ENCODE peak calls at places on chromosomes 11 and 22, in four cellular contexts. One of them, this sample, is unnamed.

GRCh38 chr11:59216654-59217640 is 4.2 kb upstream of the MPEG1 start:
- DNase-seq in tibial artery: no peak
- DNase-seq in bronchial epithelial cell: peak; percentile 81
- DNase-seq in cardiac muscle cell: no peak
- DNase-seq in this sample: no peak

GRCh38 chr11:16001899-16002426 is 354.4 kb downstream of the SOX6 start:
- DNase-seq in cardiac muscle cell: no peak
- DNase-seq in bronchial epithelial cell: peak; percentile 96
- DNase-seq in tibial artery: no peak
- DNase-seq in this sample: no peak

GRCh38 chr11:838441-839279 is 3.7 kb downstream of the POLR2L start:
- DNase-seq in cardiac muscle cell: no peak
- DNase-seq in bronchial epithelial cell: no peak
- DNase-seq in tibial artery: no peak
- DNase-seq in this sample: no peak

GRCh38 chr11:76663912-76664440 is 6.6 kb downstream of the LRRC32 start:
- DNase-seq in cardiac muscle cell: no peak
- DNase-seq in bronchial epithelial cell: no peak
- DNase-seq in tibial artery: peak; percentile 34
- DNase-seq in this sample: no peak

GRCh38 chr11:19595840-19596751 is 116.5 kb upstream of the NAV2 start:
- DNase-seq in tibial artery: peak; percentile 95
- DNase-seq in cardiac muscle cell: no peak
- DNase-seq in bronchial epithelial cell: peak; percentile 42
- DNase-seq in this sample: peak; percentile 61

GRCh38 chr22:36201630-36202312 is at the start of gene APOL4:
- DNase-seq in bronchial epithelial cell: no peak
- DNase-seq in cardiac muscle cell: no peak
- DNase-seq in tibial artery: peak; percentile 78
- DNase-seq in this sample: peak; percentile 15

GRCh38 chr11:60377737-60378136 is 595 bp upstream of the MS4A7 start:
- DNase-seq in tibial artery: peak; percentile 81
- DNase-seq in cardiac muscle cell: no peak
- DNase-seq in bronchial epithelial cell: no peak
- DNase-seq in this sample: no peak

GRCh38 chr11:65718964-65719492 is 1.6 kb downstream of the RNASEH2C start:
- DNase-seq in bronchial epithelial cell: no peak
- DNase-seq in tibial artery: no peak
- DNase-seq in cardiac muscle cell: no peak
- DNase-seq in this sample: no peak

GRCh38 chr22:27247691-27248434 is 553.7 kb downstream of the MN1 start:
- DNase-seq in bronchial epithelial cell: no peak
- DNase-seq in tibial artery: peak; percentile 68
- DNase-seq in cardiac muscle cell: no peak
- DNase-seq in this sample: no peak

GRCh38 chr11:2095198-2095520 is 44.0 kb downstream of the IGF2 start:
- DNase-seq in bronchial epithelial cell: no peak
- DNase-seq in tibial artery: no peak
- DNase-seq in cardiac muscle cell: no peak
- DNase-seq in this sample: no peak

GRCh38 chr11:36211735-36212430 is 77.3 kb downstream of the COMMD9 start:
- DNase-seq in cardiac muscle cell: no peak
- DNase-seq in tibial artery: no peak
- DNase-seq in bronchial epithelial cell: no peak
- DNase-seq in this sample: no peak

GRCh38 chr11:19079643-19080440 is 19.3 kb upstream of the MRGPRX2 start:
- DNase-seq in bronchial epithelial cell: peak; percentile 97
- DNase-seq in cardiac muscle cell: no peak
- DNase-seq in tibial artery: no peak
- DNase-seq in this sample: no peak

GRCh38 chr22:22810018-22810427 is 77.6 kb upstream of the IGLL5 start:
- DNase-seq in cardiac muscle cell: no peak
- DNase-seq in tibial artery: peak; percentile 60
- DNase-seq in bronchial epithelial cell: no peak
- DNase-seq in this sample: no peak

GRCh38 chr11:84800755-84801346 is 826.3 kb downstream of the DLG2 start:
- DNase-seq in bronchial epithelial cell: peak; percentile 39
- DNase-seq in cardiac muscle cell: peak; percentile 60
- DNase-seq in tibial artery: no peak
- DNase-seq in this sample: no peak

GRCh38 chr22:36017661-36018091 is 10.9 kb downstream of the RBFOX2 start:
- DNase-seq in cardiac muscle cell: no peak
- DNase-seq in tibial artery: no peak
- DNase-seq in bronchial epithelial cell: no peak
- DNase-seq in this sample: no peak

GRCh38 chr11:44532809-44533208 is 32.7 kb upstream of the CD82 start:
- DNase-seq in tibial artery: no peak
- DNase-seq in cardiac muscle cell: no peak
- DNase-seq in bronchial epithelial cell: no peak
- DNase-seq in this sample: no peak

GRCh38 chr11:12770966-12771597 is 96.9 kb downstream of the TEAD1 start:
- DNase-seq in bronchial epithelial cell: peak; percentile 89
- DNase-seq in cardiac muscle cell: no peak
- DNase-seq in tibial artery: no peak
- DNase-seq in this sample: no peak

GRCh38 chr11:26608507-26609146 is 36.6 kb upstream of the MUC15 start:
- DNase-seq in bronchial epithelial cell: no peak
- DNase-seq in tibial artery: no peak
- DNase-seq in cardiac muscle cell: no peak
- DNase-seq in this sample: no peak

GRCh38 chr22:26367402-26368245 is 61.4 kb upstream of the ASPHD2 start:
- DNase-seq in cardiac muscle cell: peak; percentile 76
- DNase-seq in tibial artery: no peak
- DNase-seq in bronchial epithelial cell: peak; percentile 45
- DNase-seq in this sample: no peak

GRCh38 chr11:119533462-119533861 is 110.5 kb upstream of the THY1 start:
- DNase-seq in bronchial epithelial cell: no peak
- DNase-seq in tibial artery: peak; percentile 53
- DNase-seq in cardiac muscle cell: no peak
- DNase-seq in this sample: no peak

GRCh38 chr11:101915811-101916291 is 471 bp downstream of the ANGPTL5 start:
- DNase-seq in bronchial epithelial cell: peak; percentile 47
- DNase-seq in tibial artery: no peak
- DNase-seq in cardiac muscle cell: no peak
- DNase-seq in this sample: no peak

GRCh38 chr22:21698430-21699329 is 32.9 kb downstream of the PPIL2 start:
- DNase-seq in tibial artery: peak; percentile 83
- DNase-seq in cardiac muscle cell: no peak
- DNase-seq in bronchial epithelial cell: no peak
- DNase-seq in this sample: no peak

DNA sequence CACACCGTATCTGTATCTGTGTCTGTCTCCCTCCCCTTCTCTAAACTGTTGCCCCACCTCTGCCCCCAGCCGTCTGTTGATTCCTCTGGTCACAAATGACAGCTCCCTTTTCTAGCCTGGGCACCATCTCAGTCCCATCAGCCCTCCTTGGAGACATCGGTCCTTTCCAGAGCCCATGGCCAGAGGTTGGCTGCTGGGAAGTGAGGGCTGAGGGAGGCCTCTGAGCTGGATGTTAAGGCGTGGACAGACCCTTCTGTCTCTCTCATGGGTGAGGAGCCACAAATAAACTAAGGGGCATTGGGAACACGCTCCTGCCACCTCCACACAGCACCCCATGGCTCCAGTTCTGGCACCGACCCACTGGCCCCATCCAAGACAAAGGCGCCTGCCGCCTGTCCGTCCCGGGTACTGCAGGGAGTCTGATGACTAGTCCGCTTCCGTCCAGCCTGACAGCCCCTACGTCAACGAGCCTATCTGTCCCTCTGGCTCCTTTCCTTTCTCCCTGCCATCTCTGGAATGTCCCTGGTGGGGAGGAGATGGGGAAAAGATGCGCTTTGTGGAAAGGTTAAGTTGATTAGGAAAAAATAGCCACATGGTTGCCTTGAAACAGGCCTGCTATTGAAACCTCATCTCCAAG is 10.5 kb downstream of the PDGFB start:
- DNase-seq in tibial artery: no peak
- DNase-seq in bronchial epithelial cell: no peak
- DNase-seq in cardiac muscle cell: no peak
- DNase-seq in this sample: no peak
- TF ChIP-seq CTCF in tibial artery: no peak
- TF ChIP-seq CTCF in bronchial epithelial cell: no peak
- TF ChIP-seq CTCF in cardiac muscle cell: no peak
- TF ChIP-seq CTCF in this sample: no peak

GRCh38 chr22:41169157-41169556 is 36.0 kb upstream of the L3MBTL2 start:
- DNase-seq in tibial artery: no peak
- DNase-seq in bronchial epithelial cell: no peak
- DNase-seq in cardiac muscle cell: no peak
- DNase-seq in this sample: no peak

GRCh38 chr22:41175546-41175945 is 29.6 kb upstream of the L3MBTL2 start:
- DNase-seq in tibial artery: no peak
- DNase-seq in bronchial epithelial cell: no peak
- DNase-seq in cardiac muscle cell: peak; percentile 24
- DNase-seq in this sample: no peak

GRCh38 chr22:41177040-41177625 is 28.0 kb upstream of the L3MBTL2 start:
- DNase-seq in cardiac muscle cell: no peak
- DNase-seq in tibial artery: no peak
- DNase-seq in bronchial epithelial cell: no peak
- DNase-seq in this sample: no peak

GRCh38 chr22:41177626-41178424 is 27.3 kb upstream of the L3MBTL2 start:
- DNase-seq in tibial artery: no peak
- DNase-seq in bronchial epithelial cell: no peak
- DNase-seq in cardiac muscle cell: no peak
- DNase-seq in this sample: no peak

DNA sequence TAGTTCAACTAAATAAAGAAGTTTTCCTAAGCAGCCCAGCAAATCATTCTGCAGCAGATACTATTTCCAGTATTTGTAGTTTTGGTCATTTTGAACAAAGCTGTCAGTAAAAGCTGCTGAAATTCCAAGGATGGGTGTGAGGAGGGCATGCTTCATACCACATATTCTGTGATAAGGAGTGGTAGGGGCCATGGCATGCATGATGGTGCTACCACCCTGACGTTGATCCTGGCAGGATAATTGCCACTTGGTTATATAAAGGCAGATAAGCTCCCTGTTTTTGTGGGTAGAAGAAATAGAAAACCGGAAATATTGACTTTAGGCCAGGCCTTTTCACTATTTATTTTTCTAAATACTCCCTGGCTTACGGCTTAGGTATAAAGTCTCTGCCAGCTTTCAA is 33.1 kb upstream of the L3MBTL2 start:
- DNase-seq in tibial artery: no peak
- DNase-seq in bronchial epithelial cell: no peak
- DNase-seq in cardiac muscle cell: no peak
- DNase-seq in this sample: no peak
- H3K36me3 ChIP-seq in tibial artery: peaks cover 93% of the 10 kb centered on the region
- H3K36me3 ChIP-seq in bronchial epithelial cell: peaks cover 21% of the 10 kb centered on the region
- H3K36me3 ChIP-seq in cardiac muscle cell: peaks cover 73% of the 10 kb centered on the region
- H3K36me3 ChIP-seq in this sample: peaks cover 66% of the 10 kb centered on the region

DNA sequence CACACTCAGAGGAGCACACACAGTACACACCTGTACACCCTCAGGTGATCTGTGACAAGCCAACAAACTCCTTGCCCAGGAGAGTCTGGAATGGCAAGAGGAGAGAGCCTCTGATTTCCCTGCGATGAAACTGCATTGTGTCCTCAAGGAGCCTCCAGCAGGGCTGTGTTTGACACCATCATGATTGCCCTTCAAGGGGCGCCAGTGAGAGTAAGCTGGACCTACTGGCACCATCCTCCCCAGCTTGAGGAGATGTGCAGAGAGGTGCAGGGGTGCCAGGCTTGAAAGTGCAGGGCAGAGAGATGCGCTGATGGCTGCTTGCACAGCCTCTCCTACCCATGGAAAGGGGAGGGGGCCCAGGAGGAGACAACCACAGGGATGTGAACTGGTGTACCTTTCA is 188.8 kb upstream of the CADM1 start:
- DNase-seq in cardiac muscle cell: no peak
- DNase-seq in tibial artery: no peak
- DNase-seq in bronchial epithelial cell: no peak
- DNase-seq in this sample: no peak
- TF ChIP-seq CTCF in cardiac muscle cell: no peak
- TF ChIP-seq CTCF in tibial artery: no peak
- TF ChIP-seq CTCF in bronchial epithelial cell: no peak
- TF ChIP-seq CTCF in this sample: no peak

DNA sequence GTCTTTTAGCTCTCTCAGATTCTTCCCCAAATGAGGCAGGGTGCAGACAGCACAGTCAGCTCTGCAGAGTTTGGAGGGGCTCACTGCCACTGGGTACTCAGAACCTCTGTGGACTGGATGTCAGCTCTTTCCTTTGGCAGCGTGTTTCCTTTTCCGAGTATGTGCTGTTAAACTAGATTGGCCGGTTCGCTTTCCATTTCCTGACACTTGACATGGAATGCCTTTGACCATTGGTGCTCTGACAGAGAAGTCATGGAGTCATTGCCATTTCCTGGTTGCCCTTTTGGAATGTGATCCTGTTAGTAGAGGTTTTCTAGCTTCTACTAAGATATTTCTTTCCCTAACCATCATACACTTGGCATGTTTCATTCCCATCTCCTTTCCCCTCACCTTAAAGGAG is 86.7 kb downstream of the SWAP70 start:
- DNase-seq in cardiac muscle cell: no peak
- DNase-seq in bronchial epithelial cell: no peak
- DNase-seq in tibial artery: no peak
- DNase-seq in this sample: no peak
- H3K36me3 ChIP-seq in cardiac muscle cell: no peaks in the 10 kb centered on the region
- H3K36me3 ChIP-seq in bronchial epithelial cell: no peaks in the 10 kb centered on the region
- H3K36me3 ChIP-seq in tibial artery: peaks cover 17% of the 10 kb centered on the region
- H3K36me3 ChIP-seq in this sample: peaks cover 24% of the 10 kb centered on the region

This sample was measured in thoracic aorta.